ENCODE peak calls at places on chromosomes 2 and 18, in eight cellular contexts. One of them, this sample, is unnamed.

GRCh38 chr2:25050128-25050527 is 8.3 kb downstream of the EFR3B start:
- DNase-seq in GM13976: peak; percentile 49
- DNase-seq in A673: no peak
- DNase-seq in NCI-H748 treated with DMSO at 0.1 percent for 48 hours: no peak
- DNase-seq in activated naive CD8-positive, alpha-beta T cell treated with anti-CD3 and anti-CD28 coated beads, Interleukin-2, amount 50 U/mL, for 24 hours: no peak
- DNase-seq in NCI-H1092 treated with DMSO at 0.1 percent for 48 hours: no peak
- DNase-seq in nucleus accumbens: no peak
- DNase-seq in ELF-1: no peak
- DNase-seq in this sample: no peak

GRCh38 chr2:40363631-40364030 is 88.3 kb downstream of the SLC8A1 start:
- DNase-seq in GM13976: no peak
- DNase-seq in A673: peak; percentile 6
- DNase-seq in NCI-H748 treated with DMSO at 0.1 percent for 48 hours: no peak
- DNase-seq in activated naive CD8-positive, alpha-beta T cell treated with anti-CD3 and anti-CD28 coated beads, Interleukin-2, amount 50 U/mL, for 24 hours: no peak
- DNase-seq in NCI-H1092 treated with DMSO at 0.1 percent for 48 hours: no peak
- DNase-seq in nucleus accumbens: no peak
- DNase-seq in ELF-1: no peak
- DNase-seq in this sample: no peak

GRCh38 chr2:97965146-97965545 is 30.6 kb downstream of the TMEM131 start:
- DNase-seq in GM13976: no peak
- DNase-seq in A673: no peak
- DNase-seq in NCI-H748 treated with DMSO at 0.1 percent for 48 hours: no peak
- DNase-seq in activated naive CD8-positive, alpha-beta T cell treated with anti-CD3 and anti-CD28 coated beads, Interleukin-2, amount 50 U/mL, for 24 hours: no peak
- DNase-seq in NCI-H1092 treated with DMSO at 0.1 percent for 48 hours: no peak
- DNase-seq in nucleus accumbens: no peak
- DNase-seq in ELF-1: no peak
- DNase-seq in this sample: no peak

GRCh38 chr2:211354481-211354880 is 798.1 kb downstream of the CPS1 start:
- DNase-seq in GM13976: no peak
- DNase-seq in A673: no peak
- DNase-seq in NCI-H748 treated with DMSO at 0.1 percent for 48 hours: no peak
- DNase-seq in activated naive CD8-positive, alpha-beta T cell treated with anti-CD3 and anti-CD28 coated beads, Interleukin-2, amount 50 U/mL, for 24 hours: no peak
- DNase-seq in NCI-H1092 treated with DMSO at 0.1 percent for 48 hours: no peak
- DNase-seq in nucleus accumbens: no peak
- DNase-seq in ELF-1: no peak
- DNase-seq in this sample: no peak

GRCh38 chr2:63789318-63790051 is 52.2 kb upstream of the UGP2 start:
- DNase-seq in GM13976: no peak
- DNase-seq in A673: peak; percentile 15
- DNase-seq in NCI-H748 treated with DMSO at 0.1 percent for 48 hours: no peak
- DNase-seq in activated naive CD8-positive, alpha-beta T cell treated with anti-CD3 and anti-CD28 coated beads, Interleukin-2, amount 50 U/mL, for 24 hours: no peak
- DNase-seq in NCI-H1092 treated with DMSO at 0.1 percent for 48 hours: no peak
- DNase-seq in nucleus accumbens: no peak
- DNase-seq in ELF-1: no peak
- DNase-seq in this sample: no peak

GRCh38 chr2:189679224-189679623 is 4.8 kb downstream of the ANKAR start:
- DNase-seq in GM13976: no peak
- DNase-seq in A673: no peak
- DNase-seq in NCI-H748 treated with DMSO at 0.1 percent for 48 hours: no peak
- DNase-seq in activated naive CD8-positive, alpha-beta T cell treated with anti-CD3 and anti-CD28 coated beads, Interleukin-2, amount 50 U/mL, for 24 hours: no peak
- DNase-seq in NCI-H1092 treated with DMSO at 0.1 percent for 48 hours: no peak
- DNase-seq in nucleus accumbens: no peak
- DNase-seq in ELF-1: no peak
- DNase-seq in this sample: no peak

GRCh38 chr2:33552758-33553461 is 46.2 kb downstream of the FAM98A start:
- DNase-seq in GM13976: no peak
- DNase-seq in A673: no peak
- DNase-seq in NCI-H748 treated with DMSO at 0.1 percent for 48 hours: no peak
- DNase-seq in activated naive CD8-positive, alpha-beta T cell treated with anti-CD3 and anti-CD28 coated beads, Interleukin-2, amount 50 U/mL, for 24 hours: no peak
- DNase-seq in NCI-H1092 treated with DMSO at 0.1 percent for 48 hours: no peak
- DNase-seq in nucleus accumbens: no peak
- DNase-seq in ELF-1: no peak
- DNase-seq in this sample: no peak

GRCh38 chr18:76822510-76823165 is at the start of gene ZNF236:
- DNase-seq in GM13976: peak; percentile 88
- DNase-seq in A673: peak; percentile 87
- DNase-seq in NCI-H748 treated with DMSO at 0.1 percent for 48 hours: peak; percentile 35
- DNase-seq in activated naive CD8-positive, alpha-beta T cell treated with anti-CD3 and anti-CD28 coated beads, Interleukin-2, amount 50 U/mL, for 24 hours: peak; percentile 70
- DNase-seq in NCI-H1092 treated with DMSO at 0.1 percent for 48 hours: peak; percentile 61
- DNase-seq in nucleus accumbens: no peak
- DNase-seq in ELF-1: peak; percentile 59
- DNase-seq in this sample: peak; percentile 76

GRCh38 chr2:152307863-152308262 is 27.1 kb upstream of the FMNL2 start:
- DNase-seq in GM13976: no peak
- DNase-seq in A673: peak; percentile 39
- DNase-seq in NCI-H748 treated with DMSO at 0.1 percent for 48 hours: no peak
- DNase-seq in activated naive CD8-positive, alpha-beta T cell treated with anti-CD3 and anti-CD28 coated beads, Interleukin-2, amount 50 U/mL, for 24 hours: no peak
- DNase-seq in NCI-H1092 treated with DMSO at 0.1 percent for 48 hours: no peak
- DNase-seq in nucleus accumbens: no peak
- DNase-seq in ELF-1: no peak
- DNase-seq in this sample: no peak

GRCh38 chr18:59008302-59008974 is 131.2 kb upstream of the SEC11C start:
- DNase-seq in GM13976: no peak
- DNase-seq in A673: peak; percentile 71
- DNase-seq in NCI-H748 treated with DMSO at 0.1 percent for 48 hours: no peak
- DNase-seq in activated naive CD8-positive, alpha-beta T cell treated with anti-CD3 and anti-CD28 coated beads, Interleukin-2, amount 50 U/mL, for 24 hours: no peak
- DNase-seq in NCI-H1092 treated with DMSO at 0.1 percent for 48 hours: no peak
- DNase-seq in nucleus accumbens: no peak
- DNase-seq in ELF-1: peak; percentile 81
- DNase-seq in this sample: no peak

GRCh38 chr2:30915485-30915884 is 108.2 kb upstream of the CAPN13 start:
- DNase-seq in GM13976: no peak
- DNase-seq in A673: peak; percentile 36
- DNase-seq in NCI-H748 treated with DMSO at 0.1 percent for 48 hours: no peak
- DNase-seq in activated naive CD8-positive, alpha-beta T cell treated with anti-CD3 and anti-CD28 coated beads, Interleukin-2, amount 50 U/mL, for 24 hours: peak; percentile 9
- DNase-seq in NCI-H1092 treated with DMSO at 0.1 percent for 48 hours: no peak
- DNase-seq in nucleus accumbens: no peak
- DNase-seq in ELF-1: peak; percentile 83
- DNase-seq in this sample: peak; percentile 41

GRCh38 chr18:51751901-51752300 is 554.4 kb upstream of the MEX3C start:
- DNase-seq in GM13976: no peak
- DNase-seq in A673: no peak
- DNase-seq in NCI-H748 treated with DMSO at 0.1 percent for 48 hours: no peak
- DNase-seq in activated naive CD8-positive, alpha-beta T cell treated with anti-CD3 and anti-CD28 coated beads, Interleukin-2, amount 50 U/mL, for 24 hours: no peak
- DNase-seq in NCI-H1092 treated with DMSO at 0.1 percent for 48 hours: no peak
- DNase-seq in nucleus accumbens: no peak
- DNase-seq in ELF-1: no peak
- DNase-seq in this sample: no peak

GRCh38 chr18:34608064-34608463 is 102.0 kb upstream of the DTNA start:
- DNase-seq in GM13976: no peak
- DNase-seq in A673: no peak
- DNase-seq in NCI-H748 treated with DMSO at 0.1 percent for 48 hours: no peak
- DNase-seq in activated naive CD8-positive, alpha-beta T cell treated with anti-CD3 and anti-CD28 coated beads, Interleukin-2, amount 50 U/mL, for 24 hours: no peak
- DNase-seq in NCI-H1092 treated with DMSO at 0.1 percent for 48 hours: no peak
- DNase-seq in nucleus accumbens: no peak
- DNase-seq in ELF-1: no peak
- DNase-seq in this sample: no peak

GRCh38 chr2:194155406-194155805 is 1501.6 kb upstream of the SLC39A10 start:
- DNase-seq in GM13976: no peak
- DNase-seq in A673: no peak
- DNase-seq in NCI-H748 treated with DMSO at 0.1 percent for 48 hours: no peak
- DNase-seq in activated naive CD8-positive, alpha-beta T cell treated with anti-CD3 and anti-CD28 coated beads, Interleukin-2, amount 50 U/mL, for 24 hours: no peak
- DNase-seq in NCI-H1092 treated with DMSO at 0.1 percent for 48 hours: no peak
- DNase-seq in nucleus accumbens: no peak
- DNase-seq in ELF-1: no peak
- DNase-seq in this sample: no peak

GRCh38 chr2:1605659-1606400 is 138.5 kb downstream of the PXDN start:
- DNase-seq in GM13976: no peak
- DNase-seq in A673: no peak
- DNase-seq in NCI-H748 treated with DMSO at 0.1 percent for 48 hours: no peak
- DNase-seq in activated naive CD8-positive, alpha-beta T cell treated with anti-CD3 and anti-CD28 coated beads, Interleukin-2, amount 50 U/mL, for 24 hours: no peak
- DNase-seq in NCI-H1092 treated with DMSO at 0.1 percent for 48 hours: no peak
- DNase-seq in nucleus accumbens: no peak
- DNase-seq in ELF-1: peak; percentile 95
- DNase-seq in this sample: no peak

GRCh38 chr2:173941567-173941966 is 23.6 kb downstream of the SP3 start:
- DNase-seq in GM13976: no peak
- DNase-seq in A673: no peak
- DNase-seq in NCI-H748 treated with DMSO at 0.1 percent for 48 hours: no peak
- DNase-seq in activated naive CD8-positive, alpha-beta T cell treated with anti-CD3 and anti-CD28 coated beads, Interleukin-2, amount 50 U/mL, for 24 hours: no peak
- DNase-seq in NCI-H1092 treated with DMSO at 0.1 percent for 48 hours: no peak
- DNase-seq in nucleus accumbens: no peak
- DNase-seq in ELF-1: no peak
- DNase-seq in this sample: no peak

GRCh38 chr18:49510393-49511115 is 23.5 kb upstream of the C18orf32 start:
- DNase-seq in GM13976: peak; percentile 60
- DNase-seq in A673: peak; percentile 74
- DNase-seq in NCI-H748 treated with DMSO at 0.1 percent for 48 hours: peak; percentile 66
- DNase-seq in activated naive CD8-positive, alpha-beta T cell treated with anti-CD3 and anti-CD28 coated beads, Interleukin-2, amount 50 U/mL, for 24 hours: peak; percentile 54
- DNase-seq in NCI-H1092 treated with DMSO at 0.1 percent for 48 hours: peak; percentile 78
- DNase-seq in nucleus accumbens: no peak
- DNase-seq in ELF-1: peak; percentile 60
- DNase-seq in this sample: peak; percentile 59

GRCh38 chr2:125167152-125167551 is 1142.1 kb downstream of the CNTNAP5 start:
- DNase-seq in GM13976: no peak
- DNase-seq in A673: no peak
- DNase-seq in NCI-H748 treated with DMSO at 0.1 percent for 48 hours: no peak
- DNase-seq in activated naive CD8-positive, alpha-beta T cell treated with anti-CD3 and anti-CD28 coated beads, Interleukin-2, amount 50 U/mL, for 24 hours: no peak
- DNase-seq in NCI-H1092 treated with DMSO at 0.1 percent for 48 hours: no peak
- DNase-seq in nucleus accumbens: no peak
- DNase-seq in ELF-1: no peak
- DNase-seq in this sample: no peak

GRCh38 chr18:24333116-24333515 is 64.5 kb downstream of the OSBPL1A start:
- DNase-seq in GM13976: no peak
- DNase-seq in A673: no peak
- DNase-seq in NCI-H748 treated with DMSO at 0.1 percent for 48 hours: no peak
- DNase-seq in activated naive CD8-positive, alpha-beta T cell treated with anti-CD3 and anti-CD28 coated beads, Interleukin-2, amount 50 U/mL, for 24 hours: no peak
- DNase-seq in NCI-H1092 treated with DMSO at 0.1 percent for 48 hours: no peak
- DNase-seq in nucleus accumbens: no peak
- DNase-seq in ELF-1: no peak
- DNase-seq in this sample: no peak

GRCh38 chr18:35581555-35582309 is at the start of gene GALNT1:
- DNase-seq in GM13976: peak; percentile 69
- DNase-seq in A673: no peak
- DNase-seq in NCI-H748 treated with DMSO at 0.1 percent for 48 hours: no peak
- DNase-seq in activated naive CD8-positive, alpha-beta T cell treated with anti-CD3 and anti-CD28 coated beads, Interleukin-2, amount 50 U/mL, for 24 hours: peak; percentile 31
- DNase-seq in NCI-H1092 treated with DMSO at 0.1 percent for 48 hours: peak; percentile 48
- DNase-seq in nucleus accumbens: no peak
- DNase-seq in ELF-1: peak; percentile 32
- DNase-seq in this sample: peak; percentile 26

GRCh38 chr2:204748286-204748685 is 203.0 kb downstream of the PARD3B start:
- DNase-seq in GM13976: no peak
- DNase-seq in A673: no peak
- DNase-seq in NCI-H748 treated with DMSO at 0.1 percent for 48 hours: no peak
- DNase-seq in activated naive CD8-positive, alpha-beta T cell treated with anti-CD3 and anti-CD28 coated beads, Interleukin-2, amount 50 U/mL, for 24 hours: no peak
- DNase-seq in NCI-H1092 treated with DMSO at 0.1 percent for 48 hours: no peak
- DNase-seq in nucleus accumbens: no peak
- DNase-seq in ELF-1: no peak
- DNase-seq in this sample: no peak

GRCh38 chr2:133422946-133423345 is 145.3 kb downstream of the NCKAP5 start:
- DNase-seq in GM13976: no peak
- DNase-seq in A673: peak; percentile 81
- DNase-seq in NCI-H748 treated with DMSO at 0.1 percent for 48 hours: no peak
- DNase-seq in activated naive CD8-positive, alpha-beta T cell treated with anti-CD3 and anti-CD28 coated beads, Interleukin-2, amount 50 U/mL, for 24 hours: no peak
- DNase-seq in NCI-H1092 treated with DMSO at 0.1 percent for 48 hours: no peak
- DNase-seq in nucleus accumbens: no peak
- DNase-seq in ELF-1: no peak
- DNase-seq in this sample: no peak

GRCh38 chr2:85400023-85400422 is 10.1 kb downstream of the CAPG start:
- DNase-seq in GM13976: no peak
- DNase-seq in A673: no peak
- DNase-seq in NCI-H748 treated with DMSO at 0.1 percent for 48 hours: no peak
- DNase-seq in activated naive CD8-positive, alpha-beta T cell treated with anti-CD3 and anti-CD28 coated beads, Interleukin-2, amount 50 U/mL, for 24 hours: no peak
- DNase-seq in NCI-H1092 treated with DMSO at 0.1 percent for 48 hours: peak; percentile 3
- DNase-seq in nucleus accumbens: no peak
- DNase-seq in ELF-1: no peak
- DNase-seq in this sample: no peak

GRCh38 chr2:215207041-215207440 is 68.6 kb upstream of the ABCA12 start:
- DNase-seq in GM13976: no peak
- DNase-seq in A673: no peak
- DNase-seq in NCI-H748 treated with DMSO at 0.1 percent for 48 hours: no peak
- DNase-seq in activated naive CD8-positive, alpha-beta T cell treated with anti-CD3 and anti-CD28 coated beads, Interleukin-2, amount 50 U/mL, for 24 hours: no peak
- DNase-seq in NCI-H1092 treated with DMSO at 0.1 percent for 48 hours: no peak
- DNase-seq in nucleus accumbens: no peak
- DNase-seq in ELF-1: no peak
- DNase-seq in this sample: no peak

GRCh38 chr2:97267411-97268074 is 154.6 kb downstream of the ANKRD36 start:
- DNase-seq in GM13976: no peak
- DNase-seq in A673: peak; percentile 2
- DNase-seq in NCI-H748 treated with DMSO at 0.1 percent for 48 hours: no peak
- DNase-seq in activated naive CD8-positive, alpha-beta T cell treated with anti-CD3 and anti-CD28 coated beads, Interleukin-2, amount 50 U/mL, for 24 hours: peak; percentile 1
- DNase-seq in NCI-H1092 treated with DMSO at 0.1 percent for 48 hours: no peak
- DNase-seq in nucleus accumbens: no peak
- DNase-seq in ELF-1: peak; percentile 1
- DNase-seq in this sample: peak; percentile 11

GRCh38 chr2:120013569-120014223 is 819 bp downstream of the EPB41L5 start:
- DNase-seq in GM13976: no peak
- DNase-seq in A673: peak; percentile 32
- DNase-seq in NCI-H748 treated with DMSO at 0.1 percent for 48 hours: peak; percentile 36
- DNase-seq in activated naive CD8-positive, alpha-beta T cell treated with anti-CD3 and anti-CD28 coated beads, Interleukin-2, amount 50 U/mL, for 24 hours: peak; percentile 21
- DNase-seq in NCI-H1092 treated with DMSO at 0.1 percent for 48 hours: peak; percentile 8
- DNase-seq in nucleus accumbens: no peak
- DNase-seq in ELF-1: peak; percentile 79
- DNase-seq in this sample: peak; percentile 46

GRCh38 chr2:23530909-23531276 is 145.9 kb downstream of the KLHL29 start:
- DNase-seq in GM13976: no peak
- DNase-seq in A673: no peak
- DNase-seq in NCI-H748 treated with DMSO at 0.1 percent for 48 hours: no peak
- DNase-seq in activated naive CD8-positive, alpha-beta T cell treated with anti-CD3 and anti-CD28 coated beads, Interleukin-2, amount 50 U/mL, for 24 hours: no peak
- DNase-seq in NCI-H1092 treated with DMSO at 0.1 percent for 48 hours: no peak
- DNase-seq in nucleus accumbens: no peak
- DNase-seq in ELF-1: no peak
- DNase-seq in this sample: no peak

GRCh38 chr2:71004857-71005256 is 10.2 kb upstream of the TEX261 start:
- DNase-seq in GM13976: no peak
- DNase-seq in A673: no peak
- DNase-seq in NCI-H748 treated with DMSO at 0.1 percent for 48 hours: no peak
- DNase-seq in activated naive CD8-positive, alpha-beta T cell treated with anti-CD3 and anti-CD28 coated beads, Interleukin-2, amount 50 U/mL, for 24 hours: no peak
- DNase-seq in NCI-H1092 treated with DMSO at 0.1 percent for 48 hours: no peak
- DNase-seq in nucleus accumbens: no peak
- DNase-seq in ELF-1: peak; percentile 0
- DNase-seq in this sample: no peak

GRCh38 chr2:217919781-217920351 is 82.9 kb downstream of the TNS1 start:
- DNase-seq in GM13976: no peak
- DNase-seq in A673: no peak
- DNase-seq in NCI-H748 treated with DMSO at 0.1 percent for 48 hours: no peak
- DNase-seq in activated naive CD8-positive, alpha-beta T cell treated with anti-CD3 and anti-CD28 coated beads, Interleukin-2, amount 50 U/mL, for 24 hours: no peak
- DNase-seq in NCI-H1092 treated with DMSO at 0.1 percent for 48 hours: no peak
- DNase-seq in nucleus accumbens: no peak
- DNase-seq in ELF-1: peak; percentile 57
- DNase-seq in this sample: no peak

GRCh38 chr2:148656516-148656915 is 12.0 kb downstream of the EPC2 start:
- DNase-seq in GM13976: no peak
- DNase-seq in A673: no peak
- DNase-seq in NCI-H748 treated with DMSO at 0.1 percent for 48 hours: no peak
- DNase-seq in activated naive CD8-positive, alpha-beta T cell treated with anti-CD3 and anti-CD28 coated beads, Interleukin-2, amount 50 U/mL, for 24 hours: no peak
- DNase-seq in NCI-H1092 treated with DMSO at 0.1 percent for 48 hours: no peak
- DNase-seq in nucleus accumbens: no peak
- DNase-seq in ELF-1: no peak
- DNase-seq in this sample: no peak

GRCh38 chr2:25980951-25981350 is 1.3 kb downstream of the KIF3C start:
- DNase-seq in GM13976: no peak
- DNase-seq in A673: no peak
- DNase-seq in NCI-H748 treated with DMSO at 0.1 percent for 48 hours: no peak
- DNase-seq in activated naive CD8-positive, alpha-beta T cell treated with anti-CD3 and anti-CD28 coated beads, Interleukin-2, amount 50 U/mL, for 24 hours: no peak
- DNase-seq in NCI-H1092 treated with DMSO at 0.1 percent for 48 hours: no peak
- DNase-seq in nucleus accumbens: no peak
- DNase-seq in ELF-1: no peak
- DNase-seq in this sample: no peak

GRCh38 chr2:32865399-32866068 is 81.2 kb upstream of the LTBP1 start:
- DNase-seq in GM13976: no peak
- DNase-seq in A673: no peak
- DNase-seq in NCI-H748 treated with DMSO at 0.1 percent for 48 hours: no peak
- DNase-seq in activated naive CD8-positive, alpha-beta T cell treated with anti-CD3 and anti-CD28 coated beads, Interleukin-2, amount 50 U/mL, for 24 hours: peak; percentile 3
- DNase-seq in NCI-H1092 treated with DMSO at 0.1 percent for 48 hours: no peak
- DNase-seq in nucleus accumbens: no peak
- DNase-seq in ELF-1: no peak
- DNase-seq in this sample: no peak